ENCODE peak calls at places on chromosomes 13 and 19, in six cellular contexts. R is upper lobe of left lung, L is HepG2, M is HCT116, H is GM12878, J is K562. X is an unnamed sample.

GRCh38 chr13:27266937-27267336 is 3.7 kb upstream of the RASL11A start:
- ATAC-seq in L (no peak), R (no peak), H (no peak), J (no peak), M (no peak), X (no peak)

GRCh38 chr19:7497292-7497691 is 8.5 kb upstream of the PEX11G start:
- ATAC-seq in M (peak), J (peak), H (peak), L (peak), R (no peak), X (no peak)

GRCh38 chr13:28735481-28736029 is 16.8 kb upstream of the SLC46A3 start:
- ATAC-seq in H (no peak), R (no peak), L (no peak), M (no peak), J (no peak), X (no peak)

GRCh38 chr19:46674416-46675178 is 13.6 kb upstream of the DACT3 start:
- ATAC-seq in L (peak), M (peak), J (peak), R (peak), H (peak), X (peak)

GRCh38 chr19:3361384-3362216 is 4.8 kb upstream of the NFIC start:
- ATAC-seq in M (no peak), J (no peak), H (no peak), L (no peak), R (no peak), X (no peak)

GRCh38 chr13:35906636-35907035 is 224.5 kb downstream of the DCLK1 start:
- ATAC-seq in J (no peak), H (no peak), R (no peak), M (no peak), L (no peak), X (no peak)

GRCh38 chr13:48334534-48335127 is 31.1 kb downstream of the RB1 start:
- ATAC-seq in H (peak), R (peak), L (peak), J (peak), M (peak), X (no peak)

GRCh38 chr19:41974652-41975051 is 15.5 kb upstream of the RABAC1 start:
- ATAC-seq in R (no peak), M (no peak), J (no peak), H (no peak), L (no peak), X (no peak)

GRCh38 chr13:48909088-48909389 is 66.7 kb upstream of the FNDC3A start:
- ATAC-seq in M (no peak), L (no peak), H (no peak), R (no peak), J (no peak), X (no peak)

GRCh38 chr13:93430346-93430745 is 203.7 kb downstream of the GPC6 start:
- ATAC-seq in R (no peak), L (no peak), M (no peak), H (no peak), J (no peak), X (no peak)

GRCh38 chr19:52659013-52659412 is 20.9 kb upstream of the ZNF83 start:
- ATAC-seq in H (no peak), L (no peak), M (no peak), J (no peak), R (no peak), X (no peak)

GRCh38 chr13:79018166-79018565 is 359.2 kb upstream of the OBI1 start:
- ATAC-seq in M (no peak), H (no peak), R (no peak), J (no peak), L (peak), X (no peak)

GRCh38 chr19:663682-664117 is 686 bp upstream of the RNF126 start:
- ATAC-seq in L (peak), M (no peak), H (no peak), R (peak), J (no peak), X (no peak)

GRCh38 chr13:75549262-75550158 is at the start of gene UCHL3:
- ATAC-seq in J (peak), R (peak), H (peak), M (peak), L (peak), X (peak)
- TF ChIP-seq POLR2AphosphoS5 in J (peak), R (peak), H (peak), M (peak), L (peak), X (peak)

GRCh38 chr19:43406297-43406696 is 8.4 kb upstream of the TEX101 start:
- ATAC-seq in H (no peak), L (no peak), J (no peak), M (no peak), R (no peak), X (no peak)
- TF ChIP-seq POLR2A in H (no peak), L (no peak), J (no peak), M (no peak), R (no peak), X (no peak)

GRCh38 chr13:91716436-91717065 is 318.1 kb downstream of the GPC5 start:
- ATAC-seq in H (no peak), R (no peak), J (no peak), M (no peak), L (no peak), X (no peak)
- H3K4me3 ChIP-seq in H (no peak), R (no peak), J (no peak), M (no peak), L (no peak), X (no peak)

DNA sequence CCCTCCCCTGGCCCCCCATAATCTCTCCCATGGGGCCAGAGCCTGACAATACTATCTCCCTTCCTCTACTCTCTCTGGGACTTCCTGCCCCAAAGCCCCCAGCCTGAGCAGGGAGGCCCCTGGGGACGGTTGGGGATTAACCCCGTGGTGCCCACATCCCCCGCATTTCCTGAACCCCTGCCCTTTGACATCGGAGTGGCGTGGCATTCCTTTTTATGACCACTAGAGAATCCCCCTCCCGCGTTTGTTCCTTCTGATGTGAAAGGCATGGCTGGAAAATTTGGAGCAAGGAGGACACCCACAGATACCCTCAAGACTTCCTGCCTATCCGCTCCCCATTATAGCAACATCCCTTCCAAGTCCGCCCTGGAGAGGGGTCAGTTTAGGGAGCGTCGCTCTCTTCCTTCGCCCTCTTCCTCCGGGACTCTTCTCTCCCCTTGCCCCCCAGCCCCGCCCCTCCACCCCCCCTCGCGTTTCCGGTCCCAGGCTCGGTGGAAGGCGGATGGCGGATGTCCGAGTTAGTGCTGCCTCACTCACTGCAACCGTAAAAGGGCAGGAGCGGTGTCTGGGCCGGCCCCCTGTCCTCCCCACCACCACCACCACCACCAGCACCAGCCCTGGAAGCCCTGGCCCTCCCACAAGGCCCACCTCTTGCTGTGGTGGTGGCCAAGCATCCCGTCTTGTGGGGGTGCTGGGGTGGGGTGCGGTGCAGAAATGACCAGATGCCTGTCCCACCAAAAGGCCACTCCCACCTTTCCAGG is 1.8 kb downstream of the VASP start:
- ATAC-seq in H (peak), M (peak), L (peak), J (peak), R (peak), X (peak)
- TF ChIP-seq POLR2AphosphoS5 in H (peak), M (peak), L (peak), J (no peak), R (peak), X (peak)

GRCh38 chr19:38394488-38394887 is 6.0 kb downstream of the SPRED3 start:
- ATAC-seq in J (no peak), H (peak), L (peak), M (no peak), R (peak), X (no peak)

GRCh38 chr19:38389957-38390924 is 1.7 kb downstream of the SPRED3 start:
- ATAC-seq in R (no peak), J (no peak), H (no peak), L (no peak), M (no peak), X (no peak)

GRCh38 chr19:38391911-38392464 is 3.5 kb downstream of the SPRED3 start:
- ATAC-seq in R (no peak), M (no peak), J (no peak), L (no peak), H (no peak), X (no peak)

GRCh38 chr19:38395381-38396127 is 7.1 kb downstream of the SPRED3 start:
- ATAC-seq in J (no peak), R (no peak), H (no peak), L (no peak), M (no peak), X (no peak)

DNA sequence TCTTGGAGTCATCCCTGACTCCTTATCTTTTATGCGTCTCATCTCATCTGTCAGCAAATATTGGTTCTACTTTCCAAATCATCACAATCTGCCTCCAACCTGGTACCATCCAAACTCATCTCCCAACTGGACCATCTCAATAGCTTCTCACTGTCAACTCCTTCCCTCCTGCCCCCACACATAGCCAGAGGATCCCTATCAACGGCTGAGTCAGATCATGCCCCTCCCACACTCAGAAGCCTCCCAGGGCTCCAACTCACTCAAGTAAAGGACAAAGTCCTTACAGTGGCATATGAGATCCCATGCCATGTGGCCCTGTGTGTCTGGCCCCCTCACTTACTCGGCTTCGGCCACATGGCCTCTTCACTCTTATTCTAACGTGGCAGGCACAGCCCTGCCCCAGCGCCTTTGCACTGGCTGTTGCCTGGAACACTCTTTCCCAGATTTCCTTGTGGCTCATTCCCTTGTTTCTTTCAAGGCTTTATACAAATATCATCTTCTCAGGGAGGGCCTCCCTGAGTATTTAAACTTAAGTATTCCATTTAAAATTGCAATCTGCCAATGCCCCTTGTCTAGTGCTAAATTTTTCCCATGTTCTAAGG is 4.3 kb downstream of the SPRED3 start:
- ATAC-seq in M (no peak), R (no peak), L (no peak), H (no peak), J (peak), X (no peak)
- TF ChIP-seq POLR2A in M (no peak), R (no peak), L (no peak), H (no peak), J (no peak), X (no peak)

GRCh38 chr19:49579193-49579592 is 1.2 kb downstream of the NOSIP start:
- ATAC-seq in J (no peak), H (no peak), M (no peak), R (no peak), L (no peak), X (no peak)

GRCh38 chr19:49580264-49581006 is at the start of gene NOSIP:
- ATAC-seq in R (peak), J (peak), L (peak), H (peak), M (peak), X (peak)

GRCh38 chr19:49581007-49581508 is at the start of gene PRRG2:
- ATAC-seq in H (no peak), J (no peak), M (peak), R (peak), L (no peak), X (no peak)

GRCh38 chr19:49583239-49583638 is 2.1 kb downstream of the PRRG2 start:
- ATAC-seq in J (no peak), L (no peak), H (no peak), M (no peak), R (no peak), X (no peak)

GRCh38 chr19:49579947-49580263 is 451 bp downstream of the NOSIP start:
- ATAC-seq in M (no peak), R (no peak), J (peak), L (no peak), H (peak), X (no peak)
- H3K4me3 ChIP-seq in M (peak), R (peak), J (peak), L (peak), H (peak), X (peak)